ENCODE peak calls at places on chromosomes 16 and 17, in nine cellular contexts. One of them, this sample, is unnamed.

GRCh38 chr16:89502319-89502843 is 5.8 kb upstream of the SPG7 start:
- DNase-seq in GM06990: no peak
- DNase-seq in HCT116: peak; percentile 63
- DNase-seq in IMR-90: no peak
- DNase-seq in AG10803: no peak
- DNase-seq in endodermal cell: no peak
- DNase-seq in adrenal gland: no peak
- DNase-seq in AG09309: no peak
- DNase-seq in pancreas: peak; percentile 83
- DNase-seq in this sample: no peak

GRCh38 chr17:17044846-17045561 is 2.7 kb downstream of the MPRIP start:
- DNase-seq in adrenal gland: peak; percentile 49
- DNase-seq in GM06990: peak; percentile 32
- DNase-seq in endodermal cell: peak; percentile 58
- DNase-seq in pancreas: no peak
- DNase-seq in AG10803: peak; percentile 73
- DNase-seq in HCT116: no peak
- DNase-seq in AG09309: peak; percentile 46
- DNase-seq in IMR-90: peak; percentile 79
- DNase-seq in this sample: no peak

GRCh38 chr16:61611847-61612491 is 424.3 kb downstream of the CDH8 start:
- DNase-seq in AG10803: no peak
- DNase-seq in GM06990: no peak
- DNase-seq in endodermal cell: no peak
- DNase-seq in IMR-90: no peak
- DNase-seq in AG09309: no peak
- DNase-seq in pancreas: no peak
- DNase-seq in HCT116: no peak
- DNase-seq in adrenal gland: no peak
- DNase-seq in this sample: no peak

GRCh38 chr17:2542056-2542455 is 30.4 kb upstream of the METTL16 start:
- DNase-seq in adrenal gland: no peak
- DNase-seq in HCT116: no peak
- DNase-seq in IMR-90: no peak
- DNase-seq in GM06990: no peak
- DNase-seq in pancreas: no peak
- DNase-seq in AG10803: no peak
- DNase-seq in endodermal cell: no peak
- DNase-seq in AG09309: no peak
- DNase-seq in this sample: no peak

GRCh38 chr16:48250520-48251278 is 3.4 kb upstream of the ABCC11 start:
- DNase-seq in AG09309: no peak
- DNase-seq in AG10803: no peak
- DNase-seq in pancreas: no peak
- DNase-seq in GM06990: no peak
- DNase-seq in endodermal cell: no peak
- DNase-seq in HCT116: no peak
- DNase-seq in adrenal gland: no peak
- DNase-seq in IMR-90: no peak
- DNase-seq in this sample: no peak

GRCh38 chr16:552171-552570 is 8.0 kb upstream of the PRR35 start:
- DNase-seq in HCT116: no peak
- DNase-seq in AG10803: no peak
- DNase-seq in GM06990: no peak
- DNase-seq in adrenal gland: no peak
- DNase-seq in AG09309: no peak
- DNase-seq in pancreas: no peak
- DNase-seq in endodermal cell: no peak
- DNase-seq in IMR-90: no peak
- DNase-seq in this sample: no peak

GRCh38 chr16:12027091-12027490 is 50.6 kb downstream of the SNX29 start:
- DNase-seq in HCT116: peak; percentile 21
- DNase-seq in GM06990: peak; percentile 29
- DNase-seq in AG09309: no peak
- DNase-seq in endodermal cell: peak; percentile 75
- DNase-seq in IMR-90: no peak
- DNase-seq in AG10803: no peak
- DNase-seq in pancreas: no peak
- DNase-seq in adrenal gland: no peak
- DNase-seq in this sample: no peak

GRCh38 chr17:2883544-2884203 is 87.4 kb downstream of the RAP1GAP2 start:
- DNase-seq in adrenal gland: peak; percentile 72
- DNase-seq in GM06990: no peak
- DNase-seq in HCT116: no peak
- DNase-seq in IMR-90: peak; percentile 62
- DNase-seq in AG10803: peak; percentile 21
- DNase-seq in pancreas: peak; percentile 77
- DNase-seq in endodermal cell: peak; percentile 86
- DNase-seq in AG09309: no peak
- DNase-seq in this sample: no peak

GRCh38 chr17:44971776-44972483 is 3.8 kb upstream of the C1QL1 start:
- DNase-seq in IMR-90: peak; percentile 72
- DNase-seq in pancreas: no peak
- DNase-seq in AG09309: no peak
- DNase-seq in adrenal gland: no peak
- DNase-seq in HCT116: no peak
- DNase-seq in GM06990: no peak
- DNase-seq in endodermal cell: peak; percentile 92
- DNase-seq in AG10803: peak; percentile 37
- DNase-seq in this sample: no peak

GRCh38 chr17:48160177-48160967 is 52.8 kb downstream of the SNX11 start:
- DNase-seq in GM06990: no peak
- DNase-seq in AG09309: no peak
- DNase-seq in endodermal cell: peak; percentile 92
- DNase-seq in AG10803: no peak
- DNase-seq in IMR-90: no peak
- DNase-seq in adrenal gland: no peak
- DNase-seq in pancreas: peak; percentile 41
- DNase-seq in HCT116: no peak
- DNase-seq in this sample: no peak

GRCh38 chr17:73612074-73612473 is 32.2 kb downstream of the SDK2 start:
- DNase-seq in endodermal cell: no peak
- DNase-seq in adrenal gland: no peak
- DNase-seq in GM06990: no peak
- DNase-seq in AG10803: no peak
- DNase-seq in AG09309: no peak
- DNase-seq in IMR-90: no peak
- DNase-seq in HCT116: no peak
- DNase-seq in pancreas: no peak
- DNase-seq in this sample: no peak

GRCh38 chr17:61097786-61098185 is 301.9 kb upstream of the TBX2 start:
- DNase-seq in AG10803: no peak
- DNase-seq in pancreas: no peak
- DNase-seq in GM06990: no peak
- DNase-seq in endodermal cell: no peak
- DNase-seq in adrenal gland: no peak
- DNase-seq in HCT116: no peak
- DNase-seq in AG09309: no peak
- DNase-seq in IMR-90: no peak
- DNase-seq in this sample: no peak

GRCh38 chr17:81515530-81516041 is 3.0 kb upstream of the ACTG1 start:
- DNase-seq in AG10803: no peak
- DNase-seq in IMR-90: no peak
- DNase-seq in AG09309: no peak
- DNase-seq in adrenal gland: no peak
- DNase-seq in pancreas: peak; percentile 47
- DNase-seq in GM06990: no peak
- DNase-seq in HCT116: no peak
- DNase-seq in endodermal cell: no peak
- DNase-seq in this sample: no peak

GRCh38 chr17:38868095-38868967 is 1.5 kb upstream of the LASP1 start:
- DNase-seq in HCT116: no peak
- DNase-seq in IMR-90: peak; percentile 55
- DNase-seq in AG10803: peak; percentile 55
- DNase-seq in pancreas: peak; percentile 48
- DNase-seq in AG09309: no peak
- DNase-seq in adrenal gland: peak; percentile 60
- DNase-seq in GM06990: peak; percentile 55
- DNase-seq in endodermal cell: peak; percentile 81
- DNase-seq in this sample: no peak

GRCh38 chr17:31112001-31112661 is 17.4 kb downstream of the NF1 start:
- DNase-seq in endodermal cell: no peak
- DNase-seq in IMR-90: no peak
- DNase-seq in GM06990: no peak
- DNase-seq in AG09309: no peak
- DNase-seq in pancreas: no peak
- DNase-seq in AG10803: peak; percentile 33
- DNase-seq in HCT116: no peak
- DNase-seq in adrenal gland: no peak
- DNase-seq in this sample: no peak

GRCh38 chr17:72591500-72592241 is 470.9 kb downstream of the SOX9 start:
- DNase-seq in adrenal gland: no peak
- DNase-seq in AG09309: no peak
- DNase-seq in endodermal cell: peak; percentile 81
- DNase-seq in IMR-90: no peak
- DNase-seq in AG10803: no peak
- DNase-seq in pancreas: no peak
- DNase-seq in HCT116: no peak
- DNase-seq in GM06990: peak; percentile 24
- DNase-seq in this sample: no peak

DNA sequence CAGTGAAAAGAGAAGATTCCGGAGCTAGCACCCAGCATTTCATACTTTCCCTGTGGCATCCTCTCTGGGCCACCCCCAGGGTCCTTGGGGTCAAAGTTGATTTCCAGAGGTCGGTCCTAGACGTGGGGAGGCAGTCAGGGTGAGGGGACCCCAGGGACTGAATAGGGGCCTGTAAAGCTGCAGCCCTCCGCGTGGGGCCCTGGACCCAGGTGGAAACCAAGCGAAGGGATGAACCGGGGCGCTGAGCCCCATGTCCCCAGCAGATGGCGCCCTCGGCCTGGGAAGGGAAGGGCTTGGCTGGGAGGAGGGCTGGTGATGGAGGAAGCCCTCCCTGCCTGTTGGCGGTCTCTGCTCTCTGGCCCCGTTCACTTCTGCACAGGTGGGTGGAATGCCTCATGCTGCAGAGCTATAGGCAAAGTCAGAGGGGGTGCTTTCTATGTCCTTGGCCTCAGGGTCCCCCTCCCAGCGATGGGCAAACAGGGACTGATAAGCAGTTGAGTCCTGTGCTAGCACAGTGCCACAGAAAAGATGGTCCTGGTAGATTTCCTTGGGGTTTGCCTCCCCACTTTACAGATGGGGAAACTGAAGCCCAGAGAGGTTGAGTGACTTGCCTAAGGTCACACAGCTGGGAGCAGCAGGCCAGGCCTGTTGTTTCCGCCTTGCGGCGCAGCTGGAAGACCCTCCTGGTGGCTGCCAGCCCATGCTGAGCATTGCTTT is 163.4 kb upstream of the CIBAR2 start:
- DNase-seq in IMR-90: peak; percentile 41
- DNase-seq in endodermal cell: peak; percentile 94
- DNase-seq in GM06990: peak; percentile 53
- DNase-seq in HCT116: peak; percentile 19
- DNase-seq in AG10803: peak; percentile 34
- DNase-seq in adrenal gland: peak; percentile 68
- DNase-seq in pancreas: peak; percentile 73
- DNase-seq in AG09309: no peak
- DNase-seq in this sample: no peak
- TF ChIP-seq CTCF in IMR-90: peak; percentile 85
- TF ChIP-seq CTCF in endodermal cell: peak; percentile 95
- TF ChIP-seq CTCF in GM06990: peak; percentile 97
- TF ChIP-seq CTCF in HCT116: peak; percentile 99
- TF ChIP-seq CTCF in AG10803: peak; percentile 85
- TF ChIP-seq CTCF in adrenal gland: peak; percentile 82
- TF ChIP-seq CTCF in pancreas: peak; percentile 72
- TF ChIP-seq CTCF in AG09309: peak; percentile 97
- TF ChIP-seq CTCF in this sample: peak; percentile 94

GRCh38 chr16:28823291-28823718 is 506 bp downstream of the ATXN2L start:
- DNase-seq in AG09309: no peak
- DNase-seq in GM06990: no peak
- DNase-seq in HCT116: no peak
- DNase-seq in IMR-90: no peak
- DNase-seq in endodermal cell: no peak
- DNase-seq in pancreas: no peak
- DNase-seq in AG10803: no peak
- DNase-seq in adrenal gland: no peak
- DNase-seq in this sample: no peak

GRCh38 chr16:28823719-28824547 is 1.1 kb downstream of the ATXN2L start:
- DNase-seq in adrenal gland: peak; percentile 97
- DNase-seq in GM06990: peak; percentile 98
- DNase-seq in IMR-90: peak; percentile 98
- DNase-seq in AG09309: peak; percentile 92
- DNase-seq in HCT116: peak; percentile 94
- DNase-seq in pancreas: peak; percentile 94
- DNase-seq in endodermal cell: peak; percentile 99
- DNase-seq in AG10803: peak; percentile 98
- DNase-seq in this sample: peak; percentile 85

GRCh38 chr16:28824548-28824973 is 1.8 kb downstream of the ATXN2L start:
- DNase-seq in HCT116: no peak
- DNase-seq in adrenal gland: no peak
- DNase-seq in pancreas: no peak
- DNase-seq in AG09309: no peak
- DNase-seq in GM06990: no peak
- DNase-seq in endodermal cell: no peak
- DNase-seq in IMR-90: no peak
- DNase-seq in AG10803: no peak
- DNase-seq in this sample: no peak

GRCh38 chr16:28822520-28823290 is at the start of gene ATXN2L:
- DNase-seq in HCT116: peak; percentile 93
- DNase-seq in pancreas: peak; percentile 92
- DNase-seq in endodermal cell: peak; percentile 94
- DNase-seq in GM06990: peak; percentile 99
- DNase-seq in AG09309: peak; percentile 88
- DNase-seq in adrenal gland: peak; percentile 94
- DNase-seq in IMR-90: peak; percentile 96
- DNase-seq in AG10803: peak; percentile 97
- DNase-seq in this sample: peak; percentile 82

GRCh38 chr16:28826141-28826540 is 3.3 kb downstream of the ATXN2L start:
- DNase-seq in adrenal gland: no peak
- DNase-seq in AG09309: no peak
- DNase-seq in AG10803: no peak
- DNase-seq in GM06990: no peak
- DNase-seq in pancreas: no peak
- DNase-seq in HCT116: no peak
- DNase-seq in endodermal cell: no peak
- DNase-seq in IMR-90: peak; percentile 34
- DNase-seq in this sample: no peak
- H3K4me3 ChIP-seq in adrenal gland: no peak overlapping the region
- H3K4me3 ChIP-seq in AG09309: peak overlapping the region; percentile 7
- H3K4me3 ChIP-seq in AG10803: peak overlapping the region; percentile 100
- H3K4me3 ChIP-seq in GM06990: no peak overlapping the region
- H3K4me3 ChIP-seq in pancreas: no peak overlapping the region
- H3K4me3 ChIP-seq in HCT116: no peak overlapping the region
- H3K4me3 ChIP-seq in endodermal cell: peak overlapping the region; percentile 90
- H3K4me3 ChIP-seq in IMR-90: no peak overlapping the region
- H3K4me3 ChIP-seq in this sample: no peak overlapping the region

GRCh38 chr16:2224183-2224486 is 744 bp downstream of the E4F1 start:
- DNase-seq in HCT116: no peak
- DNase-seq in pancreas: no peak
- DNase-seq in endodermal cell: no peak
- DNase-seq in adrenal gland: no peak
- DNase-seq in AG10803: peak; percentile 49
- DNase-seq in IMR-90: peak; percentile 42
- DNase-seq in AG09309: peak; percentile 11
- DNase-seq in GM06990: no peak
- DNase-seq in this sample: no peak
- TF ChIP-seq CTCF in HCT116: no peak
- TF ChIP-seq CTCF in pancreas: no peak
- TF ChIP-seq CTCF in endodermal cell: no peak
- TF ChIP-seq CTCF in adrenal gland: no peak
- TF ChIP-seq CTCF in AG10803: peak; percentile 27
- TF ChIP-seq CTCF in IMR-90: peak; percentile 29
- TF ChIP-seq CTCF in AG09309: peak; percentile 31
- TF ChIP-seq CTCF in GM06990: no peak
- TF ChIP-seq CTCF in this sample: peak; percentile 21

GRCh38 chr16:73015612-73016487 is 32.1 kb downstream of the ZFHX3 start:
- DNase-seq in adrenal gland: no peak
- DNase-seq in HCT116: peak; percentile 66
- DNase-seq in AG10803: no peak
- DNase-seq in pancreas: peak; percentile 82
- DNase-seq in AG09309: no peak
- DNase-seq in IMR-90: no peak
- DNase-seq in GM06990: peak; percentile 61
- DNase-seq in endodermal cell: peak; percentile 36
- DNase-seq in this sample: no peak
- H3K4me3 ChIP-seq in adrenal gland: no peak overlapping the region
- H3K4me3 ChIP-seq in HCT116: peak overlapping the region; percentile 8
- H3K4me3 ChIP-seq in AG10803: no peak overlapping the region
- H3K4me3 ChIP-seq in pancreas: no peak overlapping the region
- H3K4me3 ChIP-seq in AG09309: no peak overlapping the region
- H3K4me3 ChIP-seq in IMR-90: no peak overlapping the region
- H3K4me3 ChIP-seq in GM06990: no peak overlapping the region
- H3K4me3 ChIP-seq in endodermal cell: no peak overlapping the region
- H3K4me3 ChIP-seq in this sample: no peak overlapping the region

This sample was measured in HFF-Myc.